ENCODE peak calls at places on chromosomes 11 and 22, in five cellular contexts. One of them, this sample, is unnamed.

GRCh38 chr11:13595166-13595565 is 73.3 kb upstream of the FAR1 start:
- DNase-seq in GM04504: peak
- DNase-seq in activated CD4-positive, alpha-beta T cell treated with anti-CD3 and anti-CD28 coated beads for 48 hours: no peak
- DNase-seq in epithelial cell of esophagus: no peak
- DNase-seq in kidney tubule cell: peak
- DNase-seq in this sample: no peak

GRCh38 chr11:132744771-132745170 is 787.5 kb downstream of the OPCML start:
- DNase-seq in epithelial cell of esophagus: no peak
- DNase-seq in GM04504: peak
- DNase-seq in kidney tubule cell: no peak
- DNase-seq in activated CD4-positive, alpha-beta T cell treated with anti-CD3 and anti-CD28 coated beads for 48 hours: no peak
- DNase-seq in this sample: no peak

GRCh38 chr11:43518407-43519165 is 159.9 kb downstream of the TTC17 start:
- DNase-seq in activated CD4-positive, alpha-beta T cell treated with anti-CD3 and anti-CD28 coated beads for 48 hours: no peak
- DNase-seq in kidney tubule cell: peak
- DNase-seq in epithelial cell of esophagus: peak
- DNase-seq in GM04504: no peak
- DNase-seq in this sample: no peak

GRCh38 chr22:43635101-43635500 is 177.0 kb downstream of the EFCAB6 start:
- DNase-seq in kidney tubule cell: no peak
- DNase-seq in epithelial cell of esophagus: no peak
- DNase-seq in activated CD4-positive, alpha-beta T cell treated with anti-CD3 and anti-CD28 coated beads for 48 hours: no peak
- DNase-seq in GM04504: no peak
- DNase-seq in this sample: no peak

GRCh38 chr11:120985718-120986569 is 38.0 kb upstream of the TBCEL start:
- DNase-seq in activated CD4-positive, alpha-beta T cell treated with anti-CD3 and anti-CD28 coated beads for 48 hours: peak
- DNase-seq in kidney tubule cell: peak
- DNase-seq in epithelial cell of esophagus: peak
- DNase-seq in GM04504: peak
- DNase-seq in this sample: no peak

GRCh38 chr22:27632451-27633295 is 168.9 kb downstream of the MN1 start:
- DNase-seq in activated CD4-positive, alpha-beta T cell treated with anti-CD3 and anti-CD28 coated beads for 48 hours: no peak
- DNase-seq in kidney tubule cell: peak
- DNase-seq in epithelial cell of esophagus: peak
- DNase-seq in GM04504: no peak
- DNase-seq in this sample: no peak

GRCh38 chr11:76380161-76380976 is 563 bp downstream of the THAP12 start:
- DNase-seq in kidney tubule cell: peak
- DNase-seq in activated CD4-positive, alpha-beta T cell treated with anti-CD3 and anti-CD28 coated beads for 48 hours: peak
- DNase-seq in epithelial cell of esophagus: peak
- DNase-seq in GM04504: no peak
- DNase-seq in this sample: no peak

GRCh38 chr11:1522081-1522424 is 35.5 kb upstream of the MOB2 start:
- DNase-seq in activated CD4-positive, alpha-beta T cell treated with anti-CD3 and anti-CD28 coated beads for 48 hours: no peak
- DNase-seq in epithelial cell of esophagus: no peak
- DNase-seq in GM04504: no peak
- DNase-seq in kidney tubule cell: no peak
- DNase-seq in this sample: no peak

GRCh38 chr11:117412653-117413275 is 85.1 kb downstream of the CEP164 start:
- DNase-seq in kidney tubule cell: no peak
- DNase-seq in activated CD4-positive, alpha-beta T cell treated with anti-CD3 and anti-CD28 coated beads for 48 hours: no peak
- DNase-seq in epithelial cell of esophagus: no peak
- DNase-seq in GM04504: no peak
- DNase-seq in this sample: no peak

GRCh38 chr11:119699227-119699626 is 29.8 kb downstream of the NECTIN1 start:
- DNase-seq in activated CD4-positive, alpha-beta T cell treated with anti-CD3 and anti-CD28 coated beads for 48 hours: no peak
- DNase-seq in GM04504: no peak
- DNase-seq in epithelial cell of esophagus: peak
- DNase-seq in kidney tubule cell: no peak
- DNase-seq in this sample: no peak

GRCh38 chr11:61055776-61056175 is 46.5 kb upstream of the CD5 start:
- DNase-seq in kidney tubule cell: no peak
- DNase-seq in activated CD4-positive, alpha-beta T cell treated with anti-CD3 and anti-CD28 coated beads for 48 hours: peak
- DNase-seq in GM04504: no peak
- DNase-seq in epithelial cell of esophagus: no peak
- DNase-seq in this sample: no peak

GRCh38 chr11:115761348-115761747 is 257.1 kb upstream of the CADM1 start:
- DNase-seq in kidney tubule cell: no peak
- DNase-seq in activated CD4-positive, alpha-beta T cell treated with anti-CD3 and anti-CD28 coated beads for 48 hours: no peak
- DNase-seq in GM04504: no peak
- DNase-seq in epithelial cell of esophagus: no peak
- DNase-seq in this sample: no peak

GRCh38 chr11:45149483-45150056 is 3.1 kb downstream of the PRDM11 start:
- DNase-seq in GM04504: no peak
- DNase-seq in activated CD4-positive, alpha-beta T cell treated with anti-CD3 and anti-CD28 coated beads for 48 hours: no peak
- DNase-seq in kidney tubule cell: no peak
- DNase-seq in epithelial cell of esophagus: no peak
- DNase-seq in this sample: no peak

GRCh38 chr11:282630-283360 is 4.6 kb downstream of the NLRP6 start:
- DNase-seq in epithelial cell of esophagus: no peak
- DNase-seq in kidney tubule cell: no peak
- DNase-seq in GM04504: no peak
- DNase-seq in activated CD4-positive, alpha-beta T cell treated with anti-CD3 and anti-CD28 coated beads for 48 hours: peak
- DNase-seq in this sample: no peak

GRCh38 chr11:44732564-44732963 is 5.8 kb downstream of the TSPAN18 start:
- DNase-seq in GM04504: no peak
- DNase-seq in activated CD4-positive, alpha-beta T cell treated with anti-CD3 and anti-CD28 coated beads for 48 hours: no peak
- DNase-seq in kidney tubule cell: no peak
- DNase-seq in epithelial cell of esophagus: no peak
- DNase-seq in this sample: no peak

This sample was measured in astrocyte of the cerebellum.